ENCODE peak calls at places on chromosomes 4 and X, in six cellular contexts. Q, F, C, P, X and U are unnamed samples.

GRCh38 chr4:113881256-113881655 is 98.2 kb downstream of the ARSJ start:
- DNase-seq in Q (peak; percentile 68), F (no peak), C (no peak), P (peak; percentile 33), X (no peak), U (no peak)

GRCh38 chr4:7694256-7694775 is 245.3 kb downstream of the AFAP1 start:
- DNase-seq in Q (no peak), F (no peak), C (no peak), P (no peak), X (no peak), U (no peak)

GRCh38 chrX:2696698-2697215 is 5.7 kb downstream of the CD99 start:
- DNase-seq in Q (peak; percentile 65), F (peak; percentile 61), C (peak; percentile 35), P (peak; percentile 90), X (peak; percentile 31), U (no peak)

GRCh38 chrX:130834149-130834548 is 68.9 kb downstream of the ENOX2 start:
- DNase-seq in Q (no peak), F (no peak), C (no peak), P (no peak), X (no peak), U (no peak)

GRCh38 chr4:55124337-55125076 is 888 bp downstream of the KDR start:
- DNase-seq in Q (no peak), F (no peak), C (no peak), P (peak; percentile 29), X (no peak), U (no peak)

GRCh38 chrX:30141966-30142365 is 73.4 kb upstream of the MAGEB2 start:
- DNase-seq in Q (peak; percentile 35), F (no peak), C (no peak), P (peak; percentile 32), X (no peak), U (peak; percentile 3)

GRCh38 chr4:158722291-158722916 is 792 bp downstream of the PPID start:
- DNase-seq in Q (peak; percentile 50), F (peak; percentile 26), C (no peak), P (peak; percentile 46), X (no peak), U (peak; percentile 35)

GRCh38 chr4:159142254-159142653 is 39.4 kb downstream of the RAPGEF2 start:
- DNase-seq in Q (no peak), F (no peak), C (no peak), P (peak; percentile 33), X (no peak), U (no peak)

GRCh38 chr4:54677416-54677815 is 19.7 kb downstream of the KIT start:
- DNase-seq in Q (no peak), F (no peak), C (no peak), P (no peak), X (no peak), U (no peak)

GRCh38 chrX:3516051-3516541 is 169.6 kb upstream of the MXRA5 start:
- DNase-seq in Q (no peak), F (no peak), C (no peak), P (peak; percentile 52), X (no peak), U (no peak)

GRCh38 chr4:173037242-173037641 is 131.4 kb upstream of the GALNT7 start:
- DNase-seq in Q (no peak), F (peak; percentile 92), C (no peak), P (no peak), X (no peak), U (no peak)

GRCh38 chr4:27112587-27112986 is 251.9 kb downstream of the STIM2 start:
- DNase-seq in Q (no peak), F (no peak), C (no peak), P (no peak), X (no peak), U (no peak)

GRCh38 chr4:76867880-76868655 is 29.9 kb downstream of the SOWAHB start:
- DNase-seq in Q (no peak), F (no peak), C (no peak), P (no peak), X (no peak), U (peak; percentile 12)

GRCh38 chr4:127210877-127211276 is 421.9 kb upstream of the INTU start:
- DNase-seq in Q (no peak), F (no peak), C (no peak), P (no peak), X (no peak), U (no peak)

GRCh38 chrX:41600266-41600665 is 88.5 kb upstream of the GPR34 start:
- DNase-seq in Q (peak; percentile 79), F (no peak), C (no peak), P (peak; percentile 59), X (no peak), U (no peak)

GRCh38 chrX:38817004-38817703 is 15.9 kb downstream of the MID1IP1 start:
- DNase-seq in Q (no peak), F (no peak), C (no peak), P (no peak), X (no peak), U (peak; percentile 23)

GRCh38 chr4:145609494-145610427 is 9.4 kb upstream of the MMAA start:
- DNase-seq in Q (peak; percentile 71), F (peak; percentile 58), C (peak; percentile 18), P (peak; percentile 74), X (no peak), U (peak; percentile 10)

GRCh38 chrX:110210417-110211139 is 107.3 kb downstream of the AMMECR1 start:
- DNase-seq in Q (peak; percentile 57), F (no peak), C (no peak), P (peak; percentile 75), X (no peak), U (peak; percentile 43)

GRCh38 chrX:111465664-111466063 is 45.8 kb upstream of the SERTM2 start:
- DNase-seq in Q (no peak), F (no peak), C (no peak), P (no peak), X (no peak), U (no peak)

GRCh38 chr4:150232029-150232428 is 153.8 kb downstream of the DCLK2 start:
- DNase-seq in Q (no peak), F (peak; percentile 75), C (no peak), P (no peak), X (no peak), U (no peak)

GRCh38 chr4:153539058-153539826 is 73.1 kb downstream of the TMEM131L start:
- DNase-seq in Q (no peak), F (no peak), C (no peak), P (peak; percentile 15), X (no peak), U (no peak)

GRCh38 chrX:150486011-150486410 is 82.4 kb upstream of the MTM1 start:
- DNase-seq in Q (peak; percentile 31), F (peak; percentile 6), C (no peak), P (peak; percentile 53), X (no peak), U (peak; percentile 45)

GRCh38 chr4:86640469-86640868 is 46.4 kb downstream of the PTPN13 start:
- DNase-seq in Q (peak; percentile 12), F (no peak), C (no peak), P (peak; percentile 25), X (no peak), U (no peak)